ENCODE peak calls at places on chromosomes 1 and 21, in six cellular contexts. A is Peyer's patch; E is tibial artery; R is CD8-positive, alpha-beta T cell; Q is adrenal gland; S is Panc1. J is an unnamed sample. For H3K4me1 and H3K36me3, the result is how much of the 10 kb centered on the place peaks cover.

GRCh38 chr1:13749543-13750307 is 49.7 kb downstream of the PRDM2 start:
- DNase-seq in S (no peak), Q (peak), R (peak), A (peak), E (peak), J (peak)

GRCh38 chr1:150560011-150560438 is 10.8 kb downstream of the ADAMTSL4 start:
- DNase-seq in A (peak), R (peak), Q (peak), E (peak), S (no peak), J (peak)

GRCh38 chr1:12130466-12131130 is 36.2 kb upstream of the TNFRSF1B start:
- DNase-seq in A (no peak), Q (no peak), S (no peak), R (no peak), E (no peak), J (no peak)

GRCh38 chr1:172338295-172338735 is 82.2 kb upstream of the C1orf105 start:
- DNase-seq in E (no peak), A (no peak), S (no peak), R (no peak), Q (no peak), J (no peak)

GRCh38 chr1:8214501-8215173 is 103.3 kb upstream of the SLC45A1 start:
- DNase-seq in S (no peak), E (no peak), A (no peak), Q (no peak), R (no peak), J (no peak)

GRCh38 chr21:41016472-41016871 is 151.5 kb upstream of the BACE2 start:
- DNase-seq in R (no peak), S (no peak), A (no peak), Q (no peak), E (no peak), J (no peak)

GRCh38 chr1:30008372-30008997 is 714.9 kb downstream of the MATN1 start:
- DNase-seq in A (no peak), R (no peak), Q (no peak), S (no peak), E (no peak), J (no peak)

GRCh38 chr1:53541761-53542550 is 82.8 kb downstream of the DMRTB1 start:
- DNase-seq in E (peak), S (no peak), A (peak), Q (peak), R (no peak), J (no peak)

GRCh38 chr1:182120411-182121258 is 59.1 kb upstream of the ZNF648 start:
- DNase-seq in Q (peak), R (no peak), E (no peak), S (no peak), A (no peak), J (peak)

GRCh38 chr1:223487514-223488259 is 94.5 kb downstream of the CCDC185 start:
- DNase-seq in A (no peak), E (no peak), R (no peak), S (no peak), Q (no peak), J (no peak)

GRCh38 chr1:52139817-52140540 is 1.9 kb upstream of the ZFYVE9 start:
- DNase-seq in Q (peak), R (no peak), E (no peak), S (peak), A (no peak), J (no peak)

GRCh38 chr1:67755619-67756018 is 70.6 kb downstream of the GADD45A start:
- DNase-seq in S (no peak), E (no peak), R (no peak), Q (no peak), A (no peak), J (no peak)

GRCh38 chr21:39180429-39181019 is 2.7 kb downstream of the PSMG1 start:
- DNase-seq in A (no peak), Q (no peak), R (no peak), E (no peak), S (no peak), J (no peak)

GRCh38 chr1:233972951-233973635 is 68.6 kb downstream of the SLC35F3 start:
- DNase-seq in R (no peak), E (no peak), S (peak), Q (peak), A (no peak), J (no peak)

GRCh38 chr1:65020774-65021173 is 54.4 kb upstream of the JAK1 start:
- DNase-seq in E (no peak), S (no peak), R (no peak), A (no peak), Q (no peak), J (no peak)

GRCh38 chr1:15627343-15627988 is 10.2 kb downstream of the DDI2 start:
- DNase-seq in A (no peak), Q (no peak), S (no peak), E (no peak), R (no peak), J (no peak)

GRCh38 chr1:50172299-50172698 is 63.6 kb downstream of the ELAVL4 start:
- DNase-seq in E (no peak), R (no peak), Q (no peak), S (no peak), A (no peak), J (no peak)

GRCh38 chr1:236603896-236604217 is 459 bp downstream of the HEATR1 start:
- DNase-seq in R (peak), Q (peak), A (no peak), E (no peak), S (no peak), J (no peak)

GRCh38 chr1:196515904-196516303 is 92.3 kb downstream of the KCNT2 start:
- DNase-seq in R (no peak), Q (no peak), E (no peak), S (no peak), A (no peak), J (no peak)

GRCh38 chr1:58627221-58627620 is 50.2 kb upstream of the TACSTD2 start:
- DNase-seq in R (no peak), E (no peak), A (no peak), S (no peak), Q (no peak), J (no peak)

GRCh38 chr1:89907669-89908293 is 86.9 kb downstream of the LRRC8D start:
- DNase-seq in R (no peak), S (no peak), E (no peak), A (no peak), Q (no peak), J (no peak)

GRCh38 chr1:17075470-17076255 is 21.8 kb upstream of the SDHB start:
- DNase-seq in A (peak), E (no peak), Q (peak), S (no peak), R (no peak), J (no peak)

GRCh38 chr1:197195100-197195499 is 48.6 kb upstream of the ASPM start:
- DNase-seq in Q (no peak), S (no peak), E (no peak), R (no peak), A (no peak), J (no peak)

GRCh38 chr1:212960932-212961331 is 10.6 kb downstream of the VASH2 start:
- DNase-seq in Q (no peak), S (no peak), R (no peak), E (no peak), A (no peak), J (no peak)

GRCh38 chr1:10195570-10195969 is 14.8 kb upstream of the KIF1B start:
- DNase-seq in R (no peak), S (no peak), A (no peak), E (peak), Q (no peak), J (peak)

GRCh38 chr1:198909973-198910372 is 271.1 kb downstream of the PTPRC start:
- DNase-seq in S (no peak), Q (no peak), R (no peak), E (no peak), A (no peak), J (no peak)

GRCh38 chr1:162396201-162396906 is 14.8 kb downstream of the C1orf226 start:
- DNase-seq in R (no peak), E (peak), S (no peak), Q (no peak), A (no peak), J (no peak)

GRCh38 chr1:53110370-53111072 is 31.9 kb downstream of the SLC1A7 start:
- DNase-seq in R (no peak), A (no peak), S (no peak), Q (no peak), E (no peak), J (no peak)

DNA sequence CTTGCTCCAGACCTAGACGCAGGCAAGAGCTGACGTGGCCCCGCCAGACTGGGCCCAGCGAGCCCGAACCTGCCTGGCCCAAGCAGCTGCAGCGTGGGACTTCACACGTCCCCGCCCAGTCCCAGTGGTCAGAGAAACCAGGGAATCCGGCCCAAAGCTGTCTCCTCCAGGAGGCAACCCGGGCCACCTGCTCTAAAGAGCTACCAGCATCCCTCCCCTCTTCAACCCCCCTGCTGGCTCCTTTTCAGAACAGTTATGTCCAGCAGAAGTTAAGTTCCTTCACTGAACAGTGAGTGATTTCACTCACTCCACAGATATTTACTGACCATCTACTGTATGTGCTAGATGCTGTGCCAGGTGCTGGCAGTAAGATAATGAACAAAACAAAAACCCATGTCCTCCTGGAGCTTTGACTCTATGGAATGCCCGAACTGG is 2.1 kb upstream of the EFNA1 start:
- DNase-seq in S (no peak), Q (no peak), E (no peak), R (no peak), A (no peak), J (peak)
- H3K4me1 ChIP-seq in S (half or more), Q (under half), E (under half), R (under half), A (under half), J (half or more)

GRCh38 chr1:245825128-245825901 is 670.5 kb downstream of the KIF26B start:
- DNase-seq in R (no peak), Q (no peak), S (no peak), A (no peak), E (no peak), J (no peak)
- TF ChIP-seq CTCF in R (no peak), Q (no peak), S (peak), A (no peak), E (no peak), J (no peak)

GRCh38 chr1:32367912-32368635 is 5.7 kb downstream of the TSSK3 start:
- DNase-seq in S (no peak), A (no peak), E (no peak), Q (no peak), R (no peak), J (no peak)

GRCh38 chr1:32376199-32376598 is 13.9 kb downstream of the TSSK3 start:
- DNase-seq in E (no peak), Q (no peak), A (no peak), R (no peak), S (no peak), J (no peak)

GRCh38 chr1:32377541-32378220 is 15.3 kb downstream of the TSSK3 start:
- DNase-seq in S (no peak), E (no peak), R (no peak), Q (no peak), A (no peak), J (no peak)

GRCh38 chr1:32374193-32374592 is 11.9 kb downstream of the TSSK3 start:
- DNase-seq in A (no peak), R (no peak), S (no peak), E (no peak), Q (no peak), J (no peak)

GRCh38 chr1:32372149-32372756 is 9.9 kb downstream of the TSSK3 start:
- DNase-seq in A (peak), S (no peak), R (peak), E (no peak), Q (no peak), J (no peak)
- H3K36me3 ChIP-seq in A (half or more), S (under half), R (under half), E (half or more), Q (half or more), J (under half)

GRCh38 chr1:230271396-230272035 is 154.6 kb downstream of the PGBD5 start:
- DNase-seq in S (no peak), R (no peak), Q (no peak), A (peak), E (peak), J (no peak)

GRCh38 chr1:230272557-230272956 is 153.6 kb downstream of the PGBD5 start:
- DNase-seq in Q (no peak), R (no peak), S (no peak), E (peak), A (peak), J (no peak)

GRCh38 chr1:230274254-230274653 is 151.9 kb downstream of the PGBD5 start:
- DNase-seq in R (no peak), E (peak), A (peak), Q (no peak), S (no peak), J (no peak)

GRCh38 chr1:230270940-230271325 is 155.2 kb downstream of the PGBD5 start:
- DNase-seq in E (peak), A (peak), R (no peak), Q (no peak), S (no peak), J (peak)

DNA sequence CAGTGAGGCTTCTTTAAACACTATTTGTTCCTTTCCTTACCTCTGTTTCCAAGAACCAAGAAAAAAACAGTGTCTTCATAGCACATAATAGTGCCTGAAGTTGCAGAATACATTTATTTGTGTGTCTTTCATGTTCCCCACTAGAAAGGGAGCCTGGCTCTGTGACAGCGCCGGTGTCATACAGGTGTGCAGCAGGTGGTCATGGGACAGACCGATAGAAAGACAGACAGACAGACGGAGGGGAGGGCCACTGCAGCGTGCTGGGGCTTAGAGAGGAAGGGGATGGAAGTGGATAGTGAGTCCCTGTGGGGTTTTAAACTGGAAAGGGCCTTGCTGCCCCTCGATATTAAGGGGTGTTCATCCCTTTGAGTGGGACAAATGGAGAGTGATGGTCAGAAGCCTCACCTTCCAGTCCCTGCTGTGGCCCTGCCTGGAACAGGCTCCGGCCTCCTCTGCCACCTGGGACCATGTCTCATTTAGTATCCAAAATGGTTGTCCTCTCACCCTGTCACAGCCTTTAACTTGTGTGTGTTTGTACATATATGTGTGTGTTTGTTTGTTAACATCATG is 152.9 kb downstream of the PGBD5 start:
- DNase-seq in A (no peak), Q (no peak), S (no peak), E (no peak), R (no peak), J (peak)
- H3K4me1 ChIP-seq in A (under half), Q (under half), S (under half), E (half or more), R (under half), J (under half)

DNA sequence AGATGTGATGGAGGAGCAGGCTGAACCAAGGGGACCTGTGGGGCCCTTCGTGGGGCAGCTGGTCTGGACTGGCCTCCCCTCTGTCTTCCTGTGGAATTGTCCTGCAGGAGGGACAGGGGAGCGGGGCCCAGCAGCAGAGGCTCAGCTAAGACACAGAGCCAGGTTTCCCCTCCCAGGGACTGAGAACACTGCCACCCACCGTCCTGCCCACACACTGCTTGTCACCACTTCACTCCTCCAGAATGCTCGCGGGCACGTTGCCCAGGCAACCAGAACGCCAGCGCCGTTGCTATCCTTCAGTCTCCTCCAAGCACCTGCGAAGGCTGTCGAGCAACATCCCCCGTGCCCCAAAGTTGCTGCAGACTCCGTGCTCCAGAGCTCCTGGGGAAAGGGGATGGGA is 46.4 kb downstream of the AJAP1 start:
- DNase-seq in E (no peak), S (no peak), Q (no peak), A (no peak), R (no peak), J (no peak)
- TF ChIP-seq CTCF in E (no peak), S (no peak), Q (no peak), A (no peak), R (no peak), J (no peak)

GRCh38 chr1:77265180-77265579 is 16.6 kb upstream of the AK5 start:
- DNase-seq in E (no peak), R (no peak), Q (no peak), S (no peak), A (no peak), J (no peak)

GRCh38 chr1:77267035-77267434 is 14.8 kb upstream of the AK5 start:
- DNase-seq in Q (no peak), S (no peak), E (no peak), R (no peak), A (no peak), J (no peak)

DNA sequence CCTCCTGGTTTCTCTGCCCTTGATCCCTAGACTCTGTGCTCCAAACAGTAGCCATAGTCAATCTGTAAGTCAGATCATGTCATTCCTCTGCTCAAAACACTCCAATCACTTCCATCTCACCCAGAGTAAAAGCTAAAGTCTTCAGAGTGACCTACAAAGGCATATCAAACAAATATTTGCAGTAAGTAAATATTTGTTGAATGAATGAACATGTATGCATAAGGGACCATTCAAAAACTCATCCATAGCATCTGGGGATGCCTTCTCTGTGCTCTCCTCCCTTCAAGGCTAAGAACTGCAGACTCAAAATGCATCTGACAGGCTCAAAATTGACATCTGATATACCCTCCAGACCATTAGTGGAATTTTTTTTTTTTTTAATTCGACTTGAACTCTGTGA is 18.1 kb upstream of the AK5 start:
- DNase-seq in Q (no peak), E (no peak), A (no peak), R (no peak), S (no peak), J (no peak)
- H3K36me3 ChIP-seq in Q (under half), E (under half), A (under half), R (under half), S (under half), J (under half)

GRCh38 chr1:37477198-37477931 is 3.0 kb downstream of the ZC3H12A start:
- DNase-seq in S (no peak), Q (no peak), R (peak), A (peak), E (no peak), J (no peak)
- H3K4me1 ChIP-seq in S (half or more), Q (half or more), R (half or more), A (under half), E (half or more), J (under half)

GRCh38 chr1:166300767-166301166 is 134.0 kb upstream of the FAM78B start:
- DNase-seq in A (no peak), Q (no peak), S (no peak), R (no peak), E (no peak), J (no peak)
- TF ChIP-seq CTCF in A (no peak), Q (no peak), S (peak), R (no peak), E (no peak), J (no peak)

GRCh38 chr1:40652452-40652851 is 13.0 kb downstream of the RIMS3 start:
- DNase-seq in R (no peak), Q (no peak), E (no peak), A (no peak), S (no peak), J (no peak)

GRCh38 chr1:40651138-40651857 is 14.2 kb downstream of the RIMS3 start:
- DNase-seq in Q (no peak), R (no peak), E (no peak), A (peak), S (no peak), J (no peak)

GRCh38 chr1:40653851-40654537 is 11.5 kb downstream of the RIMS3 start:
- DNase-seq in E (no peak), Q (no peak), A (no peak), S (no peak), R (no peak), J (no peak)

GRCh38 chr1:40650075-40650474 is 15.4 kb downstream of the RIMS3 start:
- DNase-seq in E (no peak), S (no peak), Q (peak), R (no peak), A (no peak), J (peak)

DNA sequence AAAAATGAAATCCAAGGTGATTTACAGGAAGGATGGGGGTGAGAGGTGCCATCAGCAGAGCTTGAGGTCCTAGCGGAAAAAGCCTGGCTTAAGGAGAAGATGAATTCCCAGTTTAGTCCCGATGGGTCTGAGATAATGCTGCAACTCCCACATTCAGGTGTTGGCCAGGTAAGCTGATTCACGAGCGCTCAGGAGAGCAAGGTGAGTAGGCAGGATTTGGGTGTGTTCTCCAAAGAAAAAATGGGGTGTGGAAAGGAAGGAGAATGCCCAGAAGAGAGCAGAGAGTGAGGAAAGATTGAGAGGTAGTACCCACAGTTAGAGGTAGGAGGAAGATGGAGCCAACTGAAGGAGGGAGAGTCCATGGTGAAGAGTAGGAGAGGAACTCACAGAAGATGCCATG is 12.5 kb downstream of the RIMS3 start:
- DNase-seq in Q (no peak), R (no peak), A (no peak), E (no peak), S (no peak), J (no peak)
- H3K36me3 ChIP-seq in Q (under half), R (under half), A (under half), E (under half), S (under half), J (under half)

DNA sequence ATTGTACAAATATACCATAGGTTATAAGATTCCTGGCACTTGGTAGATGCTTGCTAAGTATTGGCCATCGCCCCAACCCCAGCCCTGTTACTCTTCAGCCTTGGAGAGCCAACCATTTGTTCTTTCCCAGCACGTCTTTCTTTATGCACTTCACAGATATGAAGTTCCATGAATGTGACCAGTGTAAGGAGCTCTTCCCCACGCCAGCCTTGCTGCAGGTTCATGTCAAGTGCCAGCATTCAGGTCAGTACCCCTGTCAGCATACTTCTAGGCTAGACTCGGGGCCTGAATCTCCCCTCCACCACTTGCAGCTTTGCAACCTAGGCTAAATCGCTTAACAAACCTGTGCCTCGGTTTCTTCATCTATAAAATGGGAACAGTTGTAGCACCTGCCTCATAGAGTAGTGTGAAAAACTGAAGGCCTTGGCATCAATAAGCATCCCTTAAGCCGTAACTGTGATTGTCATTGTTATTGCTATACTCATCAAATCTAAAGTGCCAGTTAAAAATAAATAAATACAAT is 41.0 kb upstream of the EPHA8 start:
- DNase-seq in S (no peak), R (no peak), A (no peak), E (no peak), Q (no peak), J (no peak)
- H3K4me1 ChIP-seq in S (under half), R (under half), A (under half), E (under half), Q (under half), J (under half)